ENCODE peak calls at places on chromosomes 4 and X, in five cellular contexts. I is GM04504; J is stimulated activated naive CD4-positive, alpha-beta T cell; Q is neuronal stem cell; X is Right ventricle myocardium superior. D is an unnamed sample.

GRCh38 chr4:98113005-98113404 is 30.3 kb downstream of the STPG2 start:
- DNase-seq in I (peak), J (no peak), Q (peak), X (no peak), D (peak)

GRCh38 chr4:142595222-142595871 is 250.8 kb downstream of the INPP4B start:
- DNase-seq in I (no peak), J (no peak), Q (no peak), X (no peak), D (no peak)

GRCh38 chr4:80897537-80898303 is 132.8 kb upstream of the BMP3 start:
- DNase-seq in I (no peak), J (no peak), Q (no peak), X (no peak), D (no peak)

GRCh38 chr4:101956068-101956805 is 165.7 kb downstream of the BANK1 start:
- DNase-seq in I (no peak), J (no peak), Q (no peak), X (no peak), D (no peak)

GRCh38 chrX:106999002-106999975 is 723 bp downstream of the MORC4 start:
- DNase-seq in I (peak), J (peak), Q (peak), X (peak), D (peak)

GRCh38 chrX:57227691-57228090 is 58.8 kb upstream of the FAAH2 start:
- DNase-seq in I (no peak), J (no peak), Q (no peak), X (no peak), D (peak)

GRCh38 chr4:102825261-102826071 is 1.9 kb downstream of the UBE2D3 start:
- DNase-seq in I (peak), J (no peak), Q (peak), X (no peak), D (peak)

GRCh38 chrX:56804867-56805266 is 75.8 kb downstream of the NBDY start:
- DNase-seq in I (no peak), J (no peak), Q (no peak), X (no peak), D (peak)

GRCh38 chr4:113433536-113434246 is 327.8 kb downstream of the CAMK2D start:
- DNase-seq in I (no peak), J (no peak), Q (no peak), X (no peak), D (no peak)

GRCh38 chr4:73698217-73698616 is 42.2 kb upstream of the CXCL8 start:
- DNase-seq in I (no peak), J (no peak), Q (no peak), X (no peak), D (no peak)